ENCODE peak calls at places on chromosome 9, in five cellular contexts. U is SK-N-SH, V is OCI-LY7, P is neural progenitor cell, G is GM23338. R is an unnamed sample.

GRCh38 chr9:14993061-14993800 is 83.0 kb upstream of the FREM1 start:
- DNase-seq in U (peak; percentile 93), V (no peak), P (peak; percentile 95), G (peak; percentile 99), R (peak; percentile 95)

GRCh38 chr9:129773262-129774048 is 20.6 kb upstream of the PTGES start:
- DNase-seq in U (no peak), V (no peak), P (no peak), G (no peak), R (no peak)

GRCh38 chr9:100838857-100839256 is 189.7 kb upstream of the PLPPR1 start:
- DNase-seq in U (no peak), V (no peak), P (no peak), G (peak; percentile 12), R (no peak)

GRCh38 chr9:97978706-97979105 is 4.4 kb upstream of the ANP32B start:
- DNase-seq in U (no peak), V (no peak), P (no peak), G (no peak), R (no peak)

GRCh38 chr9:14692536-14692917 is 705 bp downstream of the ZDHHC21 start:
- DNase-seq in U (no peak), V (peak; percentile 23), P (no peak), G (no peak), R (no peak)

GRCh38 chr9:136741885-136742568 is 713 bp downstream of the LCN10 start:
- DNase-seq in U (no peak), V (no peak), P (peak; percentile 16), G (no peak), R (no peak)

GRCh38 chr9:10248890-10249289 is 363.9 kb downstream of the PTPRD start:
- DNase-seq in U (no peak), V (no peak), P (no peak), G (no peak), R (no peak)

GRCh38 chr9:106757539-106757938 is 105.4 kb upstream of the ZNF462 start:
- DNase-seq in U (peak; percentile 11), V (peak; percentile 35), P (no peak), G (no peak), R (no peak)

GRCh38 chr9:123725389-123725788 is 204.5 kb downstream of the DENND1A start:
- DNase-seq in U (peak; percentile 53), V (no peak), P (peak; percentile 76), G (peak; percentile 26), R (peak; percentile 23)

GRCh38 chr9:129270205-129270604 is 92.1 kb upstream of the IER5L start:
- DNase-seq in U (no peak), V (peak; percentile 97), P (no peak), G (no peak), R (no peak)

GRCh38 chr9:35649431-35650340 is 1.0 kb downstream of the SIT1 start:
- DNase-seq in U (no peak), V (peak; percentile 67), P (no peak), G (no peak), R (no peak)

GRCh38 chr9:106830527-106831140 is 32.3 kb upstream of the ZNF462 start:
- DNase-seq in U (no peak), V (no peak), P (no peak), G (no peak), R (no peak)

GRCh38 chr9:105994970-105995369 is 300.6 kb downstream of the TMEM38B start:
- DNase-seq in U (no peak), V (no peak), P (no peak), G (no peak), R (peak; percentile 26)

GRCh38 chr9:129483467-129484324 is 137.2 kb downstream of the C9orf50 start:
- DNase-seq in U (no peak), V (no peak), P (peak; percentile 60), G (peak; percentile 65), R (peak; percentile 93)

GRCh38 chr9:109244179-109245132 is 76.4 kb downstream of the EPB41L4B start:
- DNase-seq in U (peak; percentile 71), V (peak; percentile 75), P (peak; percentile 89), G (peak; percentile 90), R (peak; percentile 85)

GRCh38 chr9:109467936-109468335 is 30.2 kb downstream of the PTPN3 start:
- DNase-seq in U (no peak), V (no peak), P (peak; percentile 59), G (no peak), R (no peak)

GRCh38 chr9:122131401-122131921 is 28.1 kb downstream of the NDUFA8 start:
- DNase-seq in U (no peak), V (no peak), P (peak; percentile 74), G (peak; percentile 90), R (peak; percentile 64)

GRCh38 chr9:137679249-137679648 is 60.4 kb downstream of the EHMT1 start:
- DNase-seq in U (no peak), V (peak; percentile 97), P (peak; percentile 82), G (peak; percentile 93), R (no peak)

GRCh38 chr9:107358867-107359440 is 75.9 kb downstream of the RAD23B start:
- DNase-seq in U (no peak), V (no peak), P (no peak), G (no peak), R (no peak)

GRCh38 chr9:18238254-18238653 is 235.7 kb upstream of the ADAMTSL1 start:
- DNase-seq in U (no peak), V (no peak), P (no peak), G (no peak), R (no peak)

GRCh38 chr9:136665704-136666363 is 3.1 kb downstream of the EGFL7 start:
- DNase-seq in U (peak; percentile 95), V (no peak), P (peak; percentile 70), G (peak; percentile 48), R (peak; percentile 63)

GRCh38 chr9:73146113-73146815 is 5.4 kb upstream of the ANXA1 start:
- DNase-seq in U (no peak), V (no peak), P (no peak), G (no peak), R (no peak)

GRCh38 chr9:84170521-84171141 is 169.9 kb downstream of the SLC28A3 start:
- DNase-seq in U (peak; percentile 46), V (no peak), P (peak; percentile 13), G (peak; percentile 33), R (peak; percentile 66)

GRCh38 chr9:82934949-82935348 is 128.0 kb downstream of the RASEF start:
- DNase-seq in U (no peak), V (no peak), P (peak; percentile 31), G (peak; percentile 15), R (peak; percentile 60)

GRCh38 chr9:121322037-121322736 is 47.9 kb downstream of the STOM start:
- DNase-seq in U (no peak), V (no peak), P (no peak), G (no peak), R (peak; percentile 55)

GRCh38 chr9:482736-483135 is 268.1 kb downstream of the DOCK8 start:
- DNase-seq in U (no peak), V (no peak), P (no peak), G (no peak), R (no peak)

GRCh38 chr9:96253059-96253696 is 48.8 kb downstream of the HSD17B3 start:
- DNase-seq in U (no peak), V (peak; percentile 26), P (no peak), G (peak; percentile 45), R (no peak)

GRCh38 chr9:37430841-37431597 is 8.5 kb downstream of the GRHPR start:
- DNase-seq in U (no peak), V (no peak), P (peak; percentile 73), G (peak; percentile 61), R (peak; percentile 62)

GRCh38 chr9:31854187-31854586 is 530.3 kb upstream of the ACO1 start:
- DNase-seq in U (no peak), V (no peak), P (no peak), G (no peak), R (no peak)

GRCh38 chr9:101449071-101449721 is 13.6 kb upstream of the ALDOB start:
- DNase-seq in U (peak; percentile 89), V (peak; percentile 78), P (peak; percentile 91), G (peak; percentile 93), R (peak; percentile 90)

DNA sequence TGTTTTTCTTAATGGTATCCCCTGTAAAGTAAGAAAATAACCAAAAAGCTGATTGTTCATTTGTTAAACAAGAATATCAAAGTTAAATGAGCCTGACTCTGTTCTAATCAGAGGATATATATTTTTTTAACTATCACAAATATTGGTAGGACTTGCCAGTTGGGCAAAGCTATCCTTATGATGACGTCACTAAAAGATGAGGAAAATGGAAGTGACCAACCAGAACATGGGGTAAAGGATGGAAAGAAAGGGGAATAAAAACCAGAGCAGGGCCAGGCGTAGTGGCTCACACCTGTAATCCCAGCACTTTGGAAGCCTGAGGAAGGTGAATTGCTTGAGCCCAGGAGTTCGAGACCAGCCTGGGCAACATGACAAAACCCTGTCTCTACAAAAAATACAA is 811.6 kb upstream of the DMAC1 start:
- DNase-seq in U (no peak), V (no peak), P (no peak), G (no peak), R (no peak)
- H4K20me1 ChIP-seq in U (no peaks in the 10 kb centered on the region), V (no peaks in the 10 kb centered on the region), P (no peaks in the 10 kb centered on the region), G (no peaks in the 10 kb centered on the region), R (no peaks in the 10 kb centered on the region)

GRCh38 chr9:34016149-34016548 is 32.5 kb downstream of the UBAP2 start:
- DNase-seq in U (no peak), V (no peak), P (no peak), G (no peak), R (no peak)

GRCh38 chr9:34010979-34011378 is 37.7 kb downstream of the UBAP2 start:
- DNase-seq in U (peak; percentile 33), V (peak; percentile 64), P (no peak), G (no peak), R (peak; percentile 11)
- TF ChIP-seq CTCF in U (peak; percentile 65), V (peak; percentile 85), P (peak; percentile 17), G (no peak), R (peak; percentile 30)

GRCh38 chr9:70031141-70031545 is 12.5 kb upstream of the MAMDC2 start:
- DNase-seq in U (no peak), V (no peak), P (no peak), G (no peak), R (no peak)

GRCh38 chr9:70042461-70043215 is 1.0 kb upstream of the MAMDC2 start:
- DNase-seq in U (no peak), V (no peak), P (no peak), G (no peak), R (no peak)

GRCh38 chr9:70034292-70034711 is 9.3 kb upstream of the MAMDC2 start:
- DNase-seq in U (no peak), V (no peak), P (no peak), G (no peak), R (no peak)

GRCh38 chr9:70040506-70040905 is 3.1 kb upstream of the MAMDC2 start:
- DNase-seq in U (no peak), V (no peak), P (no peak), G (no peak), R (no peak)

GRCh38 chr9:70036641-70037040 is 7.0 kb upstream of the MAMDC2 start:
- DNase-seq in U (no peak), V (no peak), P (no peak), G (no peak), R (no peak)
- TF ChIP-seq EZH2phosphoT487 in U (no peak), V (no peak), P (no peak), G (no peak), R (no peak)

GRCh38 chr9:127446720-127447415 is 4.3 kb downstream of the RPL12 start:
- DNase-seq in U (no peak), V (no peak), P (no peak), G (no peak), R (no peak)

GRCh38 chr9:127445851-127446719 is 5.1 kb downstream of the RPL12 start:
- DNase-seq in U (no peak), V (peak; percentile 12), P (no peak), G (peak; percentile 36), R (no peak)

GRCh38 chr9:127448112-127448805 is 2.9 kb downstream of the RPL12 start:
- DNase-seq in U (no peak), V (no peak), P (no peak), G (no peak), R (no peak)

GRCh38 chr9:127449332-127449966 is 1.8 kb downstream of the RPL12 start:
- DNase-seq in U (no peak), V (peak; percentile 30), P (no peak), G (no peak), R (no peak)

GRCh38 chr9:127447416-127448111 is 3.6 kb downstream of the RPL12 start:
- DNase-seq in U (no peak), V (no peak), P (no peak), G (no peak), R (no peak)
- H4K20me1 ChIP-seq in U (peaks cover 59% of the 10 kb centered on the region), V (peaks cover 36% of the 10 kb centered on the region), P (peaks cover 41% of the 10 kb centered on the region), G (peaks cover 41% of the 10 kb centered on the region), R (peaks cover 34% of the 10 kb centered on the region)